ENCODE peak calls at places on chromosomes 5 and 9, in eight cellular contexts. One of them, this sample, is unnamed.
A peak's percentile ranks its signal among the peaks of the same experiment; 100 is the strongest.

GRCh38 chr9:133690111-133690561 is 48.0 kb downstream of the SARDH start:
- DNase-seq in HepG2: no peak
- DNase-seq in AG04450: no peak
- DNase-seq in GM23338: no peak
- DNase-seq in brain microvascular endothelial cell: peak; percentile 37
- DNase-seq in psoas muscle: peak; percentile 29
- DNase-seq in CD4-positive, CD25-positive, alpha-beta regulatory T cell: no peak
- DNase-seq in fibroblast of lung: no peak
- DNase-seq in this sample: no peak

GRCh38 chr9:27379311-27380236 is 82.6 kb upstream of the EQTN start:
- DNase-seq in AG04450: no peak
- DNase-seq in HepG2: peak; percentile 12
- DNase-seq in GM23338: no peak
- DNase-seq in fibroblast of lung: no peak
- DNase-seq in brain microvascular endothelial cell: no peak
- DNase-seq in psoas muscle: no peak
- DNase-seq in CD4-positive, CD25-positive, alpha-beta regulatory T cell: peak; percentile 66
- DNase-seq in this sample: no peak

GRCh38 chr5:74367931-74368330 is 272.6 kb downstream of the ENC1 start:
- DNase-seq in HepG2: no peak
- DNase-seq in fibroblast of lung: no peak
- DNase-seq in AG04450: no peak
- DNase-seq in CD4-positive, CD25-positive, alpha-beta regulatory T cell: no peak
- DNase-seq in GM23338: no peak
- DNase-seq in psoas muscle: peak; percentile 60
- DNase-seq in brain microvascular endothelial cell: no peak
- DNase-seq in this sample: no peak

GRCh38 chr9:135983745-135984710 is 22.9 kb upstream of the UBAC1 start:
- DNase-seq in brain microvascular endothelial cell: no peak
- DNase-seq in AG04450: no peak
- DNase-seq in fibroblast of lung: no peak
- DNase-seq in CD4-positive, CD25-positive, alpha-beta regulatory T cell: no peak
- DNase-seq in GM23338: no peak
- DNase-seq in HepG2: no peak
- DNase-seq in psoas muscle: no peak
- DNase-seq in this sample: no peak

GRCh38 chr5:112930082-112930344 is 8.0 kb upstream of the REEP5 start:
- DNase-seq in brain microvascular endothelial cell: no peak
- DNase-seq in GM23338: no peak
- DNase-seq in psoas muscle: no peak
- DNase-seq in HepG2: no peak
- DNase-seq in AG04450: no peak
- DNase-seq in CD4-positive, CD25-positive, alpha-beta regulatory T cell: peak; percentile 84
- DNase-seq in fibroblast of lung: no peak
- DNase-seq in this sample: no peak

GRCh38 chr9:130106860-130107848 is 53.4 kb downstream of the GPR107 start:
- DNase-seq in fibroblast of lung: peak; percentile 91
- DNase-seq in GM23338: peak; percentile 93
- DNase-seq in psoas muscle: peak; percentile 88
- DNase-seq in HepG2: peak; percentile 55
- DNase-seq in AG04450: peak; percentile 74
- DNase-seq in brain microvascular endothelial cell: peak; percentile 81
- DNase-seq in CD4-positive, CD25-positive, alpha-beta regulatory T cell: peak; percentile 83
- DNase-seq in this sample: peak; percentile 87

GRCh38 chr5:102554092-102554491 is 55.3 kb upstream of the SLCO6A1 start:
- DNase-seq in brain microvascular endothelial cell: no peak
- DNase-seq in CD4-positive, CD25-positive, alpha-beta regulatory T cell: no peak
- DNase-seq in fibroblast of lung: peak; percentile 37
- DNase-seq in GM23338: peak; percentile 13
- DNase-seq in HepG2: no peak
- DNase-seq in AG04450: no peak
- DNase-seq in psoas muscle: no peak
- DNase-seq in this sample: no peak

GRCh38 chr5:28156981-28157380 is 1118.6 kb upstream of the CDH9 start:
- DNase-seq in HepG2: no peak
- DNase-seq in CD4-positive, CD25-positive, alpha-beta regulatory T cell: no peak
- DNase-seq in AG04450: no peak
- DNase-seq in psoas muscle: no peak
- DNase-seq in brain microvascular endothelial cell: peak; percentile 21
- DNase-seq in GM23338: no peak
- DNase-seq in fibroblast of lung: peak; percentile 16
- DNase-seq in this sample: no peak

GRCh38 chr9:17402309-17402708 is 176.6 kb upstream of the SH3GL2 start:
- DNase-seq in HepG2: peak; percentile 19
- DNase-seq in AG04450: no peak
- DNase-seq in CD4-positive, CD25-positive, alpha-beta regulatory T cell: no peak
- DNase-seq in brain microvascular endothelial cell: peak; percentile 4
- DNase-seq in fibroblast of lung: peak; percentile 10
- DNase-seq in GM23338: peak; percentile 77
- DNase-seq in psoas muscle: no peak
- DNase-seq in this sample: no peak

GRCh38 chr9:34962530-34962929 is 4.4 kb downstream of the PHF24 start:
- DNase-seq in fibroblast of lung: no peak
- DNase-seq in CD4-positive, CD25-positive, alpha-beta regulatory T cell: no peak
- DNase-seq in brain microvascular endothelial cell: no peak
- DNase-seq in GM23338: no peak
- DNase-seq in AG04450: no peak
- DNase-seq in psoas muscle: no peak
- DNase-seq in HepG2: no peak
- DNase-seq in this sample: no peak
- H3K27me3 ChIP-seq in fibroblast of lung: peaks cover 51% of the 10 kb centered on the region
- H3K27me3 ChIP-seq in CD4-positive, CD25-positive, alpha-beta regulatory T cell: peaks cover 48% of the 10 kb centered on the region
- H3K27me3 ChIP-seq in brain microvascular endothelial cell: peaks cover 66% of the 10 kb centered on the region
- H3K27me3 ChIP-seq in GM23338: peaks cover 44% of the 10 kb centered on the region
- H3K27me3 ChIP-seq in AG04450: peaks cover 71% of the 10 kb centered on the region
- H3K27me3 ChIP-seq in psoas muscle: peaks cover 55% of the 10 kb centered on the region
- H3K27me3 ChIP-seq in HepG2: peaks cover 2% of the 10 kb centered on the region
- H3K27me3 ChIP-seq in this sample: peaks cover 22% of the 10 kb centered on the region

GRCh38 chr5:73121109-73121443 is 701 bp downstream of the TMEM171 start:
- DNase-seq in GM23338: no peak
- DNase-seq in CD4-positive, CD25-positive, alpha-beta regulatory T cell: no peak
- DNase-seq in fibroblast of lung: peak; percentile 45
- DNase-seq in HepG2: no peak
- DNase-seq in AG04450: no peak
- DNase-seq in psoas muscle: no peak
- DNase-seq in brain microvascular endothelial cell: peak; percentile 49
- DNase-seq in this sample: no peak
- H3K27me3 ChIP-seq in GM23338: peaks cover 56% of the 10 kb centered on the region
- H3K27me3 ChIP-seq in CD4-positive, CD25-positive, alpha-beta regulatory T cell: peaks cover 33% of the 10 kb centered on the region
- H3K27me3 ChIP-seq in fibroblast of lung: no peaks in the 10 kb centered on the region
- H3K27me3 ChIP-seq in HepG2: peaks cover 11% of the 10 kb centered on the region
- H3K27me3 ChIP-seq in AG04450: no peaks in the 10 kb centered on the region
- H3K27me3 ChIP-seq in psoas muscle: peaks cover 20% of the 10 kb centered on the region
- H3K27me3 ChIP-seq in brain microvascular endothelial cell: no peaks in the 10 kb centered on the region
- H3K27me3 ChIP-seq in this sample: no peaks in the 10 kb centered on the region

DNA sequence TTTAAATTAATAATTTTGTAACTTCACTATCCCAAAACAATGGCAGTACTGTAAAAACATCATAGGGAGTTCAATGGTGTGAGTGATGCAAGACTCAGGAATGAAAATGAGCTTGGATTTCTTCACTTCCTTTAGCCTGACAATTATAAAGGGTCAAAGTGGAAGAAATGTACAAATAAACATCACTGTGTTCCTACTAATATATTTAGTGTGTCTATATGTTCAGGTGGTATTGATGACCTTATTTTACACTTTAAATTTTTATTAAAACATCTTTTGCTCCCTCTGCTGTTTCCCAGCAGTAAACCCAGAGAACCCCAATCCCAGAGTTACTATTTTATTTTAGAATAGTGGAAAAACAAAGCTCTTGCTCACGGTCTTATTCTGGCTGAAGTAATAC is 2.0 kb downstream of the LOX start:
- DNase-seq in HepG2: peak; percentile 88
- DNase-seq in psoas muscle: no peak
- DNase-seq in fibroblast of lung: peak; percentile 48
- DNase-seq in GM23338: no peak
- DNase-seq in CD4-positive, CD25-positive, alpha-beta regulatory T cell: no peak
- DNase-seq in brain microvascular endothelial cell: no peak
- DNase-seq in AG04450: no peak
- DNase-seq in this sample: no peak
- H3K27me3 ChIP-seq in HepG2: no peaks in the 10 kb centered on the region
- H3K27me3 ChIP-seq in psoas muscle: peaks cover 37% of the 10 kb centered on the region
- H3K27me3 ChIP-seq in fibroblast of lung: no peaks in the 10 kb centered on the region
- H3K27me3 ChIP-seq in GM23338: peaks cover 40% of the 10 kb centered on the region
- H3K27me3 ChIP-seq in CD4-positive, CD25-positive, alpha-beta regulatory T cell: peaks cover 28% of the 10 kb centered on the region
- H3K27me3 ChIP-seq in brain microvascular endothelial cell: no peaks in the 10 kb centered on the region
- H3K27me3 ChIP-seq in AG04450: no peaks in the 10 kb centered on the region
- H3K27me3 ChIP-seq in this sample: no peaks in the 10 kb centered on the region

DNA sequence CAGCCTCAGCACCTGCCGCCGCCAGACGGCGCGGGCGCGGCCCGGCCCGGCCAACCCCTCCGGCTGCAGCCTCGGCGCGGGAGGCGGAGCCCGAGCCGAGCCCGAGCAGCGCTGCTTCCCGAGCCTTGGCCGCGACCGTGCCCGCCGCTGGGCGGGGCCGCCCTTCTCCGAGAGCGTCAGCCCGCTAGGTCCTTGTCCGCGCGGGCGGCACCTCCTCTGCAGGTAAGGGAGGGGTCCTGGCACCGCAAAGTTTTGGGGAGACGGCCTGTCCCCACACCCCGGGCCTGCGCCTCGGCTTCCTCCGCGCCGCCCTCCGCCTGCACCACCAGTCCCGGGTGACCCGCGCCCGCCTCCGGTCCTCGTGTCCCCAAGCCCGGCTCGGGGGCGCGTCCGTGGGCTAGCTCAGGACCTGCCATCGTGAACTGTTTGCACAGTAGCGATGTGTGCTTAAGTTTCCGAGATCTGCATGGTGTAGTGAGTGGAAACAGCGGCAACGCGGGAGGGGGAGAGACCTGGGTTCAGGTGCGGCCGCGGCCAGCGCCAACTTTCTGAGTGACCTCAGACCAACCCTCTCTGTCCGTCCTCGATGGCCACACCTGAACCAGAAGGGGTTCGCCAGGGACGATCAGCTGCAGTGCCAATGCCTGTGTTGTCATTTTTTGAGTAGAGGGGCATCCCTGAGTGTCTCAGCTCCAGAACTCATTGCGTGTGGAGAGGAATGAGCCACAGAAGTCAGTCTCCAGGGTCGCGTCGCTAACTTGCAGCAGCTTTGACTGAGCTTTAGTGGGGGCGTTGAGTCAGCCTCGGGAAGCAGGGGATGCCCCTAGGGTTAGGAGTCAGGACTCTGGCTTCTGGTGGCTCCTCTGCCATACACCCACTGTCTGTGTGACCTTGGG is at the start of gene FRMPD1:
- DNase-seq in fibroblast of lung: peak; percentile 36
- DNase-seq in CD4-positive, CD25-positive, alpha-beta regulatory T cell: peak; percentile 56
- DNase-seq in brain microvascular endothelial cell: peak; percentile 1
- DNase-seq in HepG2: peak; percentile 17
- DNase-seq in GM23338: peak; percentile 88
- DNase-seq in psoas muscle: peak; percentile 80
- DNase-seq in AG04450: no peak
- DNase-seq in this sample: peak; percentile 73
- H3K27me3 ChIP-seq in fibroblast of lung: peaks cover 48% of the 10 kb centered on the region
- H3K27me3 ChIP-seq in CD4-positive, CD25-positive, alpha-beta regulatory T cell: peaks cover 42% of the 10 kb centered on the region
- H3K27me3 ChIP-seq in brain microvascular endothelial cell: peaks cover 50% of the 10 kb centered on the region
- H3K27me3 ChIP-seq in HepG2: peaks cover 11% of the 10 kb centered on the region
- H3K27me3 ChIP-seq in GM23338: peaks cover 69% of the 10 kb centered on the region
- H3K27me3 ChIP-seq in psoas muscle: peaks cover 4% of the 10 kb centered on the region
- H3K27me3 ChIP-seq in AG04450: peaks cover 65% of the 10 kb centered on the region
- H3K27me3 ChIP-seq in this sample: peaks cover 71% of the 10 kb centered on the region

DNA sequence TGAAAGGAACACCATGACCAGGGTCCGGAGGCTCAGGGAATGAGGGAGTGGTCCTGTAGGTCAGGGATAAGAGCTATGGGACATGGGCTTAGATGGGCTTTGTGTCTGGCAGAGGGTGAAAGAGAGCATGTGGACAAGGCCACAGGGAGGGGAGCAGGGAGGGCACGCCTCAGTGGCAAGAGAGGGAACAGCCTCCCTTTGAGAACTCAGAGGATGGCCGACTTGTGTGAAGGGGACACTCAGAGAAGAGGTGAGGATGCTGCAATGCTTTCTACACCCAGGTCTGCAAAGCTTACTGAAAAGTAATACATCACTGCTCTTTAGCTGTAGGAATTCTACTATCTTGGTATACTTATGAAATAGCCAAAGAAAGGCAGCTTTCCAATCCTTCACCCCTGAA is 23.5 kb downstream of the MED10 start:
- DNase-seq in AG04450: no peak
- DNase-seq in psoas muscle: no peak
- DNase-seq in GM23338: no peak
- DNase-seq in fibroblast of lung: no peak
- DNase-seq in HepG2: no peak
- DNase-seq in brain microvascular endothelial cell: no peak
- DNase-seq in CD4-positive, CD25-positive, alpha-beta regulatory T cell: no peak
- DNase-seq in this sample: no peak
- H3K27me3 ChIP-seq in AG04450: no peaks in the 10 kb centered on the region
- H3K27me3 ChIP-seq in psoas muscle: no peaks in the 10 kb centered on the region
- H3K27me3 ChIP-seq in GM23338: no peaks in the 10 kb centered on the region
- H3K27me3 ChIP-seq in fibroblast of lung: no peaks in the 10 kb centered on the region
- H3K27me3 ChIP-seq in HepG2: no peaks in the 10 kb centered on the region
- H3K27me3 ChIP-seq in brain microvascular endothelial cell: no peaks in the 10 kb centered on the region
- H3K27me3 ChIP-seq in CD4-positive, CD25-positive, alpha-beta regulatory T cell: no peaks in the 10 kb centered on the region
- H3K27me3 ChIP-seq in this sample: no peaks in the 10 kb centered on the region

GRCh38 chr5:133919148-133920136 is 49.0 kb downstream of the C5orf15 start:
- DNase-seq in AG04450: no peak
- DNase-seq in GM23338: no peak
- DNase-seq in psoas muscle: no peak
- DNase-seq in fibroblast of lung: no peak
- DNase-seq in brain microvascular endothelial cell: no peak
- DNase-seq in CD4-positive, CD25-positive, alpha-beta regulatory T cell: no peak
- DNase-seq in HepG2: no peak
- DNase-seq in this sample: no peak

GRCh38 chr5:133916479-133916878 is 51.9 kb downstream of the C5orf15 start:
- DNase-seq in CD4-positive, CD25-positive, alpha-beta regulatory T cell: no peak
- DNase-seq in HepG2: no peak
- DNase-seq in AG04450: no peak
- DNase-seq in psoas muscle: no peak
- DNase-seq in fibroblast of lung: no peak
- DNase-seq in brain microvascular endothelial cell: no peak
- DNase-seq in GM23338: no peak
- DNase-seq in this sample: no peak

GRCh38 chr5:133918731-133919130 is 49.7 kb downstream of the C5orf15 start:
- DNase-seq in brain microvascular endothelial cell: no peak
- DNase-seq in CD4-positive, CD25-positive, alpha-beta regulatory T cell: no peak
- DNase-seq in fibroblast of lung: no peak
- DNase-seq in GM23338: no peak
- DNase-seq in AG04450: no peak
- DNase-seq in psoas muscle: no peak
- DNase-seq in HepG2: no peak
- DNase-seq in this sample: no peak

GRCh38 chr5:133916914-133917313 is 51.5 kb downstream of the C5orf15 start:
- DNase-seq in AG04450: no peak
- DNase-seq in CD4-positive, CD25-positive, alpha-beta regulatory T cell: no peak
- DNase-seq in brain microvascular endothelial cell: no peak
- DNase-seq in GM23338: no peak
- DNase-seq in HepG2: no peak
- DNase-seq in fibroblast of lung: no peak
- DNase-seq in psoas muscle: no peak
- DNase-seq in this sample: no peak

GRCh38 chr5:133918316-133918715 is 50.1 kb downstream of the C5orf15 start:
- DNase-seq in psoas muscle: no peak
- DNase-seq in GM23338: no peak
- DNase-seq in AG04450: no peak
- DNase-seq in brain microvascular endothelial cell: no peak
- DNase-seq in HepG2: no peak
- DNase-seq in CD4-positive, CD25-positive, alpha-beta regulatory T cell: no peak
- DNase-seq in fibroblast of lung: no peak
- DNase-seq in this sample: no peak
- H3K27me3 ChIP-seq in psoas muscle: no peaks in the 10 kb centered on the region
- H3K27me3 ChIP-seq in GM23338: no peaks in the 10 kb centered on the region
- H3K27me3 ChIP-seq in AG04450: peaks cover 33% of the 10 kb centered on the region
- H3K27me3 ChIP-seq in brain microvascular endothelial cell: no peaks in the 10 kb centered on the region
- H3K27me3 ChIP-seq in HepG2: peaks cover 3% of the 10 kb centered on the region
- H3K27me3 ChIP-seq in CD4-positive, CD25-positive, alpha-beta regulatory T cell: no peaks in the 10 kb centered on the region
- H3K27me3 ChIP-seq in fibroblast of lung: peaks cover 6% of the 10 kb centered on the region
- H3K27me3 ChIP-seq in this sample: no peaks in the 10 kb centered on the region